ENCODE peak calls at places on chromosomes 7 and 10, in seven cellular contexts. One of them, this sample, is unnamed.

GRCh38 chr10:44924261-44925040 is 13.3 kb downstream of the TMEM72 start:
- DNase-seq in foreskin fibroblast: no peak
- DNase-seq in HL-60: no peak
- DNase-seq in tibial artery: peak
- DNase-seq in right lobe of liver: no peak
- DNase-seq in GM13977: no peak
- DNase-seq in GM13976: no peak
- DNase-seq in this sample: no peak

GRCh38 chr7:66877577-66878300 is 43.3 kb upstream of the TMEM248 start:
- DNase-seq in foreskin fibroblast: peak
- DNase-seq in HL-60: no peak
- DNase-seq in tibial artery: no peak
- DNase-seq in right lobe of liver: no peak
- DNase-seq in GM13977: peak
- DNase-seq in GM13976: peak
- DNase-seq in this sample: peak

GRCh38 chr10:80133221-80133620 is 691 bp downstream of the PLAC9 start:
- DNase-seq in foreskin fibroblast: peak
- DNase-seq in HL-60: no peak
- DNase-seq in tibial artery: peak
- DNase-seq in right lobe of liver: no peak
- DNase-seq in GM13977: no peak
- DNase-seq in GM13976: no peak
- DNase-seq in this sample: no peak

GRCh38 chr10:89224697-89225443 is 17.8 kb upstream of the CH25H start:
- DNase-seq in foreskin fibroblast: no peak
- DNase-seq in HL-60: no peak
- DNase-seq in tibial artery: no peak
- DNase-seq in right lobe of liver: no peak
- DNase-seq in GM13977: no peak
- DNase-seq in GM13976: no peak
- DNase-seq in this sample: no peak

GRCh38 chr10:117004238-117004626 is 755 bp downstream of the SHTN1 start:
- DNase-seq in foreskin fibroblast: peak
- DNase-seq in HL-60: peak
- DNase-seq in tibial artery: no peak
- DNase-seq in right lobe of liver: no peak
- DNase-seq in GM13977: no peak
- DNase-seq in GM13976: peak
- DNase-seq in this sample: peak

GRCh38 chr7:38630720-38631673 is at the start of gene AMPH:
- DNase-seq in foreskin fibroblast: peak
- DNase-seq in HL-60: no peak
- DNase-seq in tibial artery: no peak
- DNase-seq in right lobe of liver: peak
- DNase-seq in GM13977: peak
- DNase-seq in GM13976: peak
- DNase-seq in this sample: peak

GRCh38 chr7:12119638-12120303 is 91.3 kb upstream of the TMEM106B start:
- DNase-seq in foreskin fibroblast: no peak
- DNase-seq in HL-60: no peak
- DNase-seq in tibial artery: no peak
- DNase-seq in right lobe of liver: no peak
- DNase-seq in GM13977: no peak
- DNase-seq in GM13976: no peak
- DNase-seq in this sample: no peak

GRCh38 chr10:100509241-100509640 is 10.4 kb downstream of the SEC31B start:
- DNase-seq in foreskin fibroblast: no peak
- DNase-seq in HL-60: no peak
- DNase-seq in tibial artery: no peak
- DNase-seq in right lobe of liver: no peak
- DNase-seq in GM13977: no peak
- DNase-seq in GM13976: no peak
- DNase-seq in this sample: no peak

GRCh38 chr7:121331574-121331973 is 2.8 kb downstream of the WNT16 start:
- DNase-seq in foreskin fibroblast: no peak
- DNase-seq in HL-60: no peak
- DNase-seq in tibial artery: no peak
- DNase-seq in right lobe of liver: no peak
- DNase-seq in GM13977: no peak
- DNase-seq in GM13976: no peak
- DNase-seq in this sample: no peak

GRCh38 chr10:33422779-33423520 is 88.5 kb upstream of the NRP1 start:
- DNase-seq in foreskin fibroblast: no peak
- DNase-seq in HL-60: no peak
- DNase-seq in tibial artery: no peak
- DNase-seq in right lobe of liver: no peak
- DNase-seq in GM13977: no peak
- DNase-seq in GM13976: no peak
- DNase-seq in this sample: no peak

GRCh38 chr10:103197891-103198290 is 4.8 kb upstream of the NT5C2 start:
- DNase-seq in foreskin fibroblast: no peak
- DNase-seq in HL-60: peak
- DNase-seq in tibial artery: no peak
- DNase-seq in right lobe of liver: no peak
- DNase-seq in GM13977: no peak
- DNase-seq in GM13976: no peak
- DNase-seq in this sample: no peak
- TF ChIP-seq CTCF in foreskin fibroblast: no peak
- TF ChIP-seq CTCF in HL-60: no peak
- TF ChIP-seq CTCF in tibial artery: no peak
- TF ChIP-seq CTCF in right lobe of liver: no peak
- TF ChIP-seq CTCF in GM13977: no peak
- TF ChIP-seq CTCF in GM13976: no peak
- TF ChIP-seq CTCF in this sample: no peak

DNA sequence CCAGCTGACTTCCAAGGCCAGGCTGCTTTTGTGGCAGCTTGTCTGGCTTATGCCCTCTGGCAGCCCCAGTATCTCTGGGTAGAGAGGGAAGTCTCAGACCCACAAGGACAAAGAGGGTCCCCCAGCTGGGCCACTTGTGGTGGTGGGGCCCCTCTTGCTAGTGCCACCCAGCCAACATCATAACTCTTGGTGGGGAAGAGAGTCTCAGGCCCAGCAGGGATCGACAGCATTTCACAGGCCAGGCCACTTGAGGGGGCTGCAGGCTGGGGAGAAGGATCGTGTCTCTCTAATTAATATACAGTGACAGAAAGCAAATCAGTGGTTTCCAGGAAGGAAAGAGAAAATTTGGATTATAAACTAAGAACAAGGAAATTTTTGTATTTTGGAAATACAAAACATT is 76.0 kb downstream of the TYW1B start:
- DNase-seq in foreskin fibroblast: no peak
- DNase-seq in HL-60: no peak
- DNase-seq in tibial artery: no peak
- DNase-seq in right lobe of liver: no peak
- DNase-seq in GM13977: no peak
- DNase-seq in GM13976: no peak
- DNase-seq in this sample: no peak
- TF ChIP-seq CTCF in foreskin fibroblast: peak
- TF ChIP-seq CTCF in HL-60: no peak
- TF ChIP-seq CTCF in tibial artery: no peak
- TF ChIP-seq CTCF in right lobe of liver: no peak
- TF ChIP-seq CTCF in GM13977: no peak
- TF ChIP-seq CTCF in GM13976: no peak
- TF ChIP-seq CTCF in this sample: no peak

GRCh38 chr7:82740246-82740848 is 296.8 kb upstream of the CACNA2D1 start:
- DNase-seq in foreskin fibroblast: peak
- DNase-seq in HL-60: no peak
- DNase-seq in tibial artery: no peak
- DNase-seq in right lobe of liver: no peak
- DNase-seq in GM13977: no peak
- DNase-seq in GM13976: no peak
- DNase-seq in this sample: peak
- TF ChIP-seq CTCF in foreskin fibroblast: peak
- TF ChIP-seq CTCF in HL-60: peak
- TF ChIP-seq CTCF in tibial artery: no peak
- TF ChIP-seq CTCF in right lobe of liver: peak
- TF ChIP-seq CTCF in GM13977: peak
- TF ChIP-seq CTCF in GM13976: peak
- TF ChIP-seq CTCF in this sample: peak

GRCh38 chr10:86102446-86102845 is 264.1 kb downstream of the GRID1 start:
- DNase-seq in foreskin fibroblast: no peak
- DNase-seq in HL-60: no peak
- DNase-seq in tibial artery: no peak
- DNase-seq in right lobe of liver: no peak
- DNase-seq in GM13977: no peak
- DNase-seq in GM13976: no peak
- DNase-seq in this sample: no peak

GRCh38 chr10:86102031-86102430 is 264.6 kb downstream of the GRID1 start:
- DNase-seq in foreskin fibroblast: no peak
- DNase-seq in HL-60: no peak
- DNase-seq in tibial artery: no peak
- DNase-seq in right lobe of liver: no peak
- DNase-seq in GM13977: no peak
- DNase-seq in GM13976: no peak
- DNase-seq in this sample: no peak

GRCh38 chr10:86104156-86104555 is 262.4 kb downstream of the GRID1 start:
- DNase-seq in foreskin fibroblast: no peak
- DNase-seq in HL-60: no peak
- DNase-seq in tibial artery: no peak
- DNase-seq in right lobe of liver: no peak
- DNase-seq in GM13977: no peak
- DNase-seq in GM13976: no peak
- DNase-seq in this sample: no peak

GRCh38 chr10:86104611-86105145 is 261.9 kb downstream of the GRID1 start:
- DNase-seq in foreskin fibroblast: no peak
- DNase-seq in HL-60: no peak
- DNase-seq in tibial artery: no peak
- DNase-seq in right lobe of liver: no peak
- DNase-seq in GM13977: no peak
- DNase-seq in GM13976: no peak
- DNase-seq in this sample: no peak

GRCh38 chr10:86103391-86104101 is 263.0 kb downstream of the GRID1 start:
- DNase-seq in foreskin fibroblast: no peak
- DNase-seq in HL-60: no peak
- DNase-seq in tibial artery: no peak
- DNase-seq in right lobe of liver: no peak
- DNase-seq in GM13977: no peak
- DNase-seq in GM13976: no peak
- DNase-seq in this sample: no peak
- TF ChIP-seq CTCF in foreskin fibroblast: no peak
- TF ChIP-seq CTCF in HL-60: no peak
- TF ChIP-seq CTCF in tibial artery: no peak
- TF ChIP-seq CTCF in right lobe of liver: no peak
- TF ChIP-seq CTCF in GM13977: no peak
- TF ChIP-seq CTCF in GM13976: no peak
- TF ChIP-seq CTCF in this sample: no peak

DNA sequence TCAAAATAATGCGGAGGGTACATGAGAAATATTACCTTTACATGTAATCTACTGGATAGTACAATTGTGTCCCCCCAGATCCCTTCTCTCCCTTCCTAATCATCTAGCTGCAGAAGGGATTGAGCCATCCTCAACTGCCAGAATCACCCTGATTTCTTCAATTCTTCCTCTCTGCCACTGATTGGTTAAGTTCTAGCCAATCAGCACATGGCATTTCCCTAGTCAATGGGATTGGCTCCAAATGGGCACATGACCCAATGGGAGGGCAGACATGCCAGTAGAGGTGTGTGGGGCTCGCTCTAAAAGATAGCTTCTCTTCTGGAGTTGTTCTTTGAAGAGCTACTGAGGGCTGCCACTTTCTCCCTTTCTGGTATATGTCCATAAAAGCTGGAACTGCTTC is 20.9 kb upstream of the UBE3C start:
- DNase-seq in foreskin fibroblast: no peak
- DNase-seq in HL-60: no peak
- DNase-seq in tibial artery: no peak
- DNase-seq in right lobe of liver: no peak
- DNase-seq in GM13977: no peak
- DNase-seq in GM13976: no peak
- DNase-seq in this sample: no peak
- TF ChIP-seq CTCF in foreskin fibroblast: no peak
- TF ChIP-seq CTCF in HL-60: no peak
- TF ChIP-seq CTCF in tibial artery: no peak
- TF ChIP-seq CTCF in right lobe of liver: no peak
- TF ChIP-seq CTCF in GM13977: no peak
- TF ChIP-seq CTCF in GM13976: no peak
- TF ChIP-seq CTCF in this sample: no peak

This sample was measured in GM20000.